ENCODE peak calls at places on chromosomes 11 and 22, in five cellular contexts. One of them, this sample, is unnamed.

GRCh38 chr11:6817668-6818067 is 18.2 kb upstream of the OR6A2 start:
- DNase-seq in mesendoderm: peak; percentile 82
- DNase-seq in neuronal stem cell: no peak
- DNase-seq in IMR-90: peak; percentile 2
- DNase-seq in mesenchymal stem cell: no peak
- DNase-seq in this sample: peak; percentile 16

GRCh38 chr11:9664276-9665171 is 647 bp downstream of the SWAP70 start:
- DNase-seq in mesenchymal stem cell: peak; percentile 70
- DNase-seq in IMR-90: peak; percentile 34
- DNase-seq in neuronal stem cell: no peak
- DNase-seq in mesendoderm: peak; percentile 80
- DNase-seq in this sample: peak; percentile 71

GRCh38 chr11:408154-409007 is 6.4 kb downstream of the SIGIRR start:
- DNase-seq in mesenchymal stem cell: no peak
- DNase-seq in IMR-90: no peak
- DNase-seq in mesendoderm: no peak
- DNase-seq in neuronal stem cell: no peak
- DNase-seq in this sample: no peak

GRCh38 chr11:85810521-85810870 is 445 bp downstream of the SYTL2 start:
- DNase-seq in mesendoderm: peak; percentile 38
- DNase-seq in neuronal stem cell: no peak
- DNase-seq in IMR-90: no peak
- DNase-seq in mesenchymal stem cell: no peak
- DNase-seq in this sample: no peak

GRCh38 chr11:62930157-62930556 is 9.0 kb upstream of the CHRM1 start:
- DNase-seq in mesendoderm: no peak
- DNase-seq in IMR-90: no peak
- DNase-seq in mesenchymal stem cell: no peak
- DNase-seq in neuronal stem cell: no peak
- DNase-seq in this sample: no peak

GRCh38 chr11:102274628-102275027 is 42.7 kb upstream of the BIRC3 start:
- DNase-seq in mesenchymal stem cell: no peak
- DNase-seq in neuronal stem cell: no peak
- DNase-seq in IMR-90: no peak
- DNase-seq in mesendoderm: no peak
- DNase-seq in this sample: no peak

GRCh38 chr22:35446365-35446764 is 46.4 kb downstream of the MCM5 start:
- DNase-seq in IMR-90: peak; percentile 95
- DNase-seq in mesenchymal stem cell: peak; percentile 95
- DNase-seq in mesendoderm: no peak
- DNase-seq in neuronal stem cell: no peak
- DNase-seq in this sample: peak; percentile 81

GRCh38 chr11:132064987-132065620 is 694.7 kb downstream of the NTM start:
- DNase-seq in neuronal stem cell: no peak
- DNase-seq in IMR-90: peak; percentile 99
- DNase-seq in mesenchymal stem cell: peak; percentile 100
- DNase-seq in mesendoderm: no peak
- DNase-seq in this sample: peak; percentile 33

GRCh38 chr11:60960405-60960804 is 8.4 kb upstream of the SLC15A3 start:
- DNase-seq in neuronal stem cell: no peak
- DNase-seq in IMR-90: no peak
- DNase-seq in mesenchymal stem cell: no peak
- DNase-seq in mesendoderm: no peak
- DNase-seq in this sample: peak; percentile 96

GRCh38 chr11:60955566-60955965 is 3.6 kb upstream of the SLC15A3 start:
- DNase-seq in IMR-90: no peak
- DNase-seq in mesendoderm: no peak
- DNase-seq in mesenchymal stem cell: no peak
- DNase-seq in neuronal stem cell: no peak
- DNase-seq in this sample: no peak

GRCh38 chr11:60959445-60959844 is 7.5 kb upstream of the SLC15A3 start:
- DNase-seq in IMR-90: no peak
- DNase-seq in mesenchymal stem cell: no peak
- DNase-seq in neuronal stem cell: no peak
- DNase-seq in mesendoderm: no peak
- DNase-seq in this sample: peak; percentile 95

GRCh38 chr11:60954421-60954820 is 2.4 kb upstream of the SLC15A3 start:
- DNase-seq in neuronal stem cell: no peak
- DNase-seq in IMR-90: no peak
- DNase-seq in mesendoderm: no peak
- DNase-seq in mesenchymal stem cell: no peak
- DNase-seq in this sample: no peak

GRCh38 chr11:60957188-60957587 is 5.2 kb upstream of the SLC15A3 start:
- DNase-seq in IMR-90: no peak
- DNase-seq in neuronal stem cell: no peak
- DNase-seq in mesenchymal stem cell: no peak
- DNase-seq in mesendoderm: no peak
- DNase-seq in this sample: no peak
- H3K79me1 ChIP-seq in IMR-90: no peaks in the 10 kb centered on the region
- H3K79me1 ChIP-seq in neuronal stem cell: no peaks in the 10 kb centered on the region
- H3K79me1 ChIP-seq in mesenchymal stem cell: no peaks in the 10 kb centered on the region
- H3K79me1 ChIP-seq in mesendoderm: no peaks in the 10 kb centered on the region
- H3K79me1 ChIP-seq in this sample: peaks cover 3% of the 10 kb centered on the region

DNA sequence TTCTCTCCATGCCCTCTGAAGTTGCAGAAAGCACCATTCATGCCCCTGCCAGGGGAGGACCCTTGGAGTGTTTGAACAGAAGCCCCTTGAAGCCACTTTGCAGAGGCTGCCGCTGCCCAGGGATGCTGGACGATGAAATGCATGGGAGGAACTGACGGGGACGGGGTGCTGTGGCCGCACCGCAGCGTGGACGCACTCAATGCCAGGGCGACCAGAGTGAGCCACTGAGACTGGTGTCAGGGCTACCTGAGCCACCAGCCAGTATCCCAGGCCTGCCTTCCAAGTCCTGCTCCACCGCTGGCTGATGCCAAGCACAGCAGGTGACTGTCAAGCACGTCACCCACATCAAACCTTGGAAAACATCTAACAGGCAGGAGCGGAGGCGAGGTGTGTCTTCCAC is 17.6 kb downstream of the PHF21B start:
- DNase-seq in mesendoderm: no peak
- DNase-seq in neuronal stem cell: no peak
- DNase-seq in mesenchymal stem cell: no peak
- DNase-seq in IMR-90: no peak
- DNase-seq in this sample: no peak
- H3K79me1 ChIP-seq in mesendoderm: peaks cover 62% of the 10 kb centered on the region
- H3K79me1 ChIP-seq in neuronal stem cell: peaks cover 49% of the 10 kb centered on the region
- H3K79me1 ChIP-seq in mesenchymal stem cell: no peaks in the 10 kb centered on the region
- H3K79me1 ChIP-seq in IMR-90: no peaks in the 10 kb centered on the region
- H3K79me1 ChIP-seq in this sample: no peaks in the 10 kb centered on the region

GRCh38 chr22:44990810-44991209 is 19.0 kb downstream of the PHF21B start:
- DNase-seq in neuronal stem cell: no peak
- DNase-seq in mesendoderm: no peak
- DNase-seq in IMR-90: no peak
- DNase-seq in mesenchymal stem cell: no peak
- DNase-seq in this sample: no peak
- H3K79me1 ChIP-seq in neuronal stem cell: peaks cover 45% of the 10 kb centered on the region
- H3K79me1 ChIP-seq in mesendoderm: peaks cover 62% of the 10 kb centered on the region
- H3K79me1 ChIP-seq in IMR-90: no peaks in the 10 kb centered on the region
- H3K79me1 ChIP-seq in mesenchymal stem cell: no peaks in the 10 kb centered on the region
- H3K79me1 ChIP-seq in this sample: no peaks in the 10 kb centered on the region

DNA sequence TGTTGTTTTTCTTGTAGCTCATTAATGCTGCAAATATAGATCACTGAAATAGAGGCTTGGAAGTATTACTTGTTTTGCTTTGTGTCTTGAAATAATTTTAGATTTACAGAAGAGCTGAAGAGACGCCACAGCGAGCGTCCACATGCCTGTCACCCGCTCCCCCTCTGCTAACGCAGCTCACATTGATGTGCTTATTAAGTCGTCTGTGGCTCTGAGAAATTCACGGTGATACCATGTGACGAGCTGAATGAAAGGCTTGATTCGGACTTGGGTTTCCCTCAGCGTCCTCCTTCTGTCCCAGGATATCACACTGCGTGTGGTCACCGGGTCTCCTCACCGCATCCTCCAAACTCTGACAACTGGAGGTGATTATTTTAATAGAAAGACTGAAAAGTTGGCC is 365.4 kb downstream of the BRD1 start:
- DNase-seq in mesenchymal stem cell: no peak
- DNase-seq in IMR-90: no peak
- DNase-seq in mesendoderm: no peak
- DNase-seq in neuronal stem cell: no peak
- DNase-seq in this sample: no peak
- H3K79me1 ChIP-seq in mesenchymal stem cell: no peaks in the 10 kb centered on the region
- H3K79me1 ChIP-seq in IMR-90: no peaks in the 10 kb centered on the region
- H3K79me1 ChIP-seq in mesendoderm: no peaks in the 10 kb centered on the region
- H3K79me1 ChIP-seq in neuronal stem cell: no peaks in the 10 kb centered on the region
- H3K79me1 ChIP-seq in this sample: no peaks in the 10 kb centered on the region

GRCh38 chr22:31626427-31627150 is 35.4 kb downstream of the PISD start:
- DNase-seq in IMR-90: no peak
- DNase-seq in neuronal stem cell: no peak
- DNase-seq in mesendoderm: no peak
- DNase-seq in mesenchymal stem cell: no peak
- DNase-seq in this sample: no peak
- H3K79me1 ChIP-seq in IMR-90: peaks cover 43% of the 10 kb centered on the region
- H3K79me1 ChIP-seq in neuronal stem cell: peaks cover 43% of the 10 kb centered on the region
- H3K79me1 ChIP-seq in mesendoderm: peaks cover 44% of the 10 kb centered on the region
- H3K79me1 ChIP-seq in mesenchymal stem cell: peaks cover 7% of the 10 kb centered on the region
- H3K79me1 ChIP-seq in this sample: peaks cover 10% of the 10 kb centered on the region

DNA sequence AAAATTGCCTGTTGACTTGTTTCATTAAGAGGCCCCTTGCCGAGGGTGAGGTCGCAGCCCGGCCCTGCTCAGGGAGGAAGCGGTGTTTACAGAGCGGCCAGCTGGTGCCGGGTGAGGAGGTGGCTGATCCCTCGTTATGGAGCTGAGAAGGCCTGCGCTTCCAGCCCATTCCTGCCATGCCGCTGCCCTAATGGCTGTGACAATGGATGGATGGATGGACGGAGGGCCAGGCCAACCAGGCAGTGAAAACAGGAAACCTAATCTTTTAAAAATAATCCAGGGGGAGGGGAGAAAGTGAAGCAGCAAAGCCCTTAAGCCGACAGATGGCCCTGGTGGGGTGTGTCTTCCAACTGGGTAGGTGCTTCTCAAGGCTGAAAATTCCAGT is 38.5 kb downstream of the BCR start:
- DNase-seq in mesendoderm: peak; percentile 92
- DNase-seq in IMR-90: peak; percentile 62
- DNase-seq in neuronal stem cell: no peak
- DNase-seq in mesenchymal stem cell: peak; percentile 83
- DNase-seq in this sample: no peak
- H3K79me1 ChIP-seq in mesendoderm: peaks cover 65% of the 10 kb centered on the region
- H3K79me1 ChIP-seq in IMR-90: peaks cover 54% of the 10 kb centered on the region
- H3K79me1 ChIP-seq in neuronal stem cell: peaks cover 17% of the 10 kb centered on the region
- H3K79me1 ChIP-seq in mesenchymal stem cell: peaks cover 49% of the 10 kb centered on the region
- H3K79me1 ChIP-seq in this sample: peaks cover 2% of the 10 kb centered on the region

GRCh38 chr22:31629741-31630184 is 32.3 kb downstream of the PISD start:
- DNase-seq in IMR-90: no peak
- DNase-seq in mesenchymal stem cell: no peak
- DNase-seq in mesendoderm: no peak
- DNase-seq in neuronal stem cell: no peak
- DNase-seq in this sample: no peak

GRCh38 chr22:31630331-31631329 is 31.4 kb downstream of the PISD start:
- DNase-seq in mesenchymal stem cell: peak; percentile 89
- DNase-seq in IMR-90: peak; percentile 74
- DNase-seq in neuronal stem cell: peak; percentile 64
- DNase-seq in mesendoderm: peak; percentile 84
- DNase-seq in this sample: peak; percentile 50

GRCh38 chr22:31627223-31627731 is 34.7 kb downstream of the PISD start:
- DNase-seq in neuronal stem cell: no peak
- DNase-seq in mesenchymal stem cell: no peak
- DNase-seq in IMR-90: no peak
- DNase-seq in mesendoderm: no peak
- DNase-seq in this sample: no peak

GRCh38 chr22:31625661-31626426 is 36.2 kb downstream of the PISD start:
- DNase-seq in IMR-90: peak; percentile 19
- DNase-seq in neuronal stem cell: peak; percentile 63
- DNase-seq in mesenchymal stem cell: no peak
- DNase-seq in mesendoderm: peak; percentile 87
- DNase-seq in this sample: no peak

DNA sequence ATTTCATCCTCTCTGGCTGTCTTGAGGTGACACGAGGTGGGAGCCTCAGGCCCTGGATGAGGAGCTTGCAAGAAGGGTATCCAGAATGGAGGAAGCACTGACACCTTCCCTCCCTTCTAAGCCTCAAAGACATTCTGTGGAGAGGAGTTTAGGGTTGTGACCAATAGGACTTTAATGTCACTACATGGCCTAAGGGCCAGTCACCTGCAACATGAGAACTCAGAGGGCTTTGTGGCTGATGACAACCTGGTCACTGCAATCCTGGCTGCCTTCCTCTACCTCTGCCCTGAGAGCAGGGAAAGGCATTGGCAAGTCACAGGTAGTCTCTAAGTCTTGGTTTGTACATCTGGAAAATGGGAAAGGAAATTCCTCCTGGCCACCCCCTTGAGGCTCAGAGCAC is 33.7 kb downstream of the PISD start:
- DNase-seq in mesendoderm: no peak
- DNase-seq in IMR-90: no peak
- DNase-seq in neuronal stem cell: no peak
- DNase-seq in mesenchymal stem cell: no peak
- DNase-seq in this sample: no peak
- H3K79me1 ChIP-seq in mesendoderm: peaks cover 42% of the 10 kb centered on the region
- H3K79me1 ChIP-seq in IMR-90: peaks cover 42% of the 10 kb centered on the region
- H3K79me1 ChIP-seq in neuronal stem cell: peaks cover 37% of the 10 kb centered on the region
- H3K79me1 ChIP-seq in mesenchymal stem cell: peaks cover 10% of the 10 kb centered on the region
- H3K79me1 ChIP-seq in this sample: peaks cover 10% of the 10 kb centered on the region

GRCh38 chr22:31628969-31629723 is 32.9 kb downstream of the PISD start:
- DNase-seq in mesendoderm: no peak
- DNase-seq in IMR-90: no peak
- DNase-seq in mesenchymal stem cell: no peak
- DNase-seq in neuronal stem cell: no peak
- DNase-seq in this sample: no peak
- H3K79me1 ChIP-seq in mesendoderm: peaks cover 41% of the 10 kb centered on the region
- H3K79me1 ChIP-seq in IMR-90: peaks cover 42% of the 10 kb centered on the region
- H3K79me1 ChIP-seq in mesenchymal stem cell: peaks cover 10% of the 10 kb centered on the region
- H3K79me1 ChIP-seq in neuronal stem cell: peaks cover 29% of the 10 kb centered on the region
- H3K79me1 ChIP-seq in this sample: peaks cover 10% of the 10 kb centered on the region

GRCh38 chr22:23218053-23218866 is 38.0 kb downstream of the BCR start:
- DNase-seq in mesendoderm: no peak
- DNase-seq in neuronal stem cell: no peak
- DNase-seq in mesenchymal stem cell: no peak
- DNase-seq in IMR-90: no peak
- DNase-seq in this sample: no peak
- H3K79me1 ChIP-seq in mesendoderm: peaks cover 65% of the 10 kb centered on the region
- H3K79me1 ChIP-seq in neuronal stem cell: peaks cover 17% of the 10 kb centered on the region
- H3K79me1 ChIP-seq in mesenchymal stem cell: peaks cover 44% of the 10 kb centered on the region
- H3K79me1 ChIP-seq in IMR-90: peaks cover 59% of the 10 kb centered on the region
- H3K79me1 ChIP-seq in this sample: peaks cover 2% of the 10 kb centered on the region

This sample was measured in trophoblast cell.